ENCODE peak calls at places on chromosomes 11 and 22, in ten cellular contexts. F, G, U, W, H, A, V, D, Q and R are unnamed samples.

GRCh38 chr11:11449327-11449726 is 96.3 kb upstream of the CSNK2A3 start:
- DNase-seq in H (no peak), F (no peak), U (no peak), V (no peak), D (no peak), W (no peak), G (no peak), A (no peak), Q (no peak), R (peak; percentile 59)

GRCh38 chr11:40435344-40435743 is 1024.1 kb downstream of the LRRC4C start:
- DNase-seq in U (no peak), H (no peak), W (no peak), G (no peak), V (no peak), F (no peak), D (no peak), A (no peak), Q (no peak), R (no peak)

GRCh38 chr11:34343153-34343552 is 14.7 kb downstream of the ABTB2 start:
- DNase-seq in F (no peak), U (no peak), A (no peak), H (peak; percentile 46), W (no peak), G (no peak), D (no peak), Q (no peak), V (no peak), R (no peak)

GRCh38 chr22:47111626-47112373 is 349.4 kb downstream of the TBC1D22A start:
- DNase-seq in D (no peak), Q (no peak), V (no peak), G (no peak), W (no peak), U (no peak), F (no peak), H (no peak), A (peak; percentile 59), R (no peak)

GRCh38 chr11:95108671-95109551 is 19.3 kb downstream of the ENDOD1 start:
- DNase-seq in F (no peak), V (no peak), H (no peak), Q (no peak), G (no peak), D (no peak), A (no peak), U (no peak), W (peak; percentile 12), R (no peak)

GRCh38 chr22:50076646-50077624 is 8.3 kb downstream of the MLC1 start:
- DNase-seq in U (no peak), A (no peak), W (no peak), Q (no peak), H (no peak), F (no peak), D (no peak), G (no peak), V (no peak), R (peak; percentile 49)

GRCh38 chr11:31646206-31646605 is 136.6 kb downstream of the ELP4 start:
- DNase-seq in U (no peak), G (no peak), D (no peak), Q (no peak), V (no peak), W (no peak), A (no peak), F (no peak), H (peak; percentile 23), R (no peak)

GRCh38 chr11:127873478-127873877 is 713.9 kb downstream of the ETS1 start:
- DNase-seq in U (no peak), F (no peak), H (no peak), V (no peak), W (no peak), G (no peak), D (no peak), Q (no peak), A (no peak), R (no peak)

GRCh38 chr11:133503776-133504175 is 28.5 kb downstream of the OPCML start:
- DNase-seq in U (no peak), Q (no peak), A (no peak), G (no peak), F (no peak), W (no peak), V (no peak), H (no peak), D (no peak), R (no peak)

GRCh38 chr11:19817265-19817851 is 104.7 kb downstream of the NAV2 start:
- DNase-seq in Q (no peak), W (no peak), F (peak; percentile 60), H (no peak), A (no peak), G (no peak), U (no peak), D (no peak), V (no peak), R (no peak)

GRCh38 chr11:66082936-66083698 is 13.0 kb downstream of the PACS1 start:
- DNase-seq in Q (peak; percentile 72), H (no peak), D (no peak), V (no peak), F (no peak), A (no peak), W (peak; percentile 23), U (no peak), G (no peak), R (no peak)

GRCh38 chr11:6320411-6321207 is at the start of gene CAVIN3:
- DNase-seq in F (peak; percentile 70), U (peak; percentile 92), Q (peak; percentile 79), H (peak; percentile 51), G (peak; percentile 94), W (peak; percentile 88), V (peak; percentile 82), D (peak; percentile 94), A (peak; percentile 89), R (peak; percentile 70)
- TF ChIP-seq POLR2A in F (no peak), U (no peak), Q (peak; percentile 81), H (peak; percentile 57), G (peak; percentile 68), W (peak; percentile 59), V (no peak), D (peak; percentile 61), A (peak; percentile 39), R (no peak)

DNA sequence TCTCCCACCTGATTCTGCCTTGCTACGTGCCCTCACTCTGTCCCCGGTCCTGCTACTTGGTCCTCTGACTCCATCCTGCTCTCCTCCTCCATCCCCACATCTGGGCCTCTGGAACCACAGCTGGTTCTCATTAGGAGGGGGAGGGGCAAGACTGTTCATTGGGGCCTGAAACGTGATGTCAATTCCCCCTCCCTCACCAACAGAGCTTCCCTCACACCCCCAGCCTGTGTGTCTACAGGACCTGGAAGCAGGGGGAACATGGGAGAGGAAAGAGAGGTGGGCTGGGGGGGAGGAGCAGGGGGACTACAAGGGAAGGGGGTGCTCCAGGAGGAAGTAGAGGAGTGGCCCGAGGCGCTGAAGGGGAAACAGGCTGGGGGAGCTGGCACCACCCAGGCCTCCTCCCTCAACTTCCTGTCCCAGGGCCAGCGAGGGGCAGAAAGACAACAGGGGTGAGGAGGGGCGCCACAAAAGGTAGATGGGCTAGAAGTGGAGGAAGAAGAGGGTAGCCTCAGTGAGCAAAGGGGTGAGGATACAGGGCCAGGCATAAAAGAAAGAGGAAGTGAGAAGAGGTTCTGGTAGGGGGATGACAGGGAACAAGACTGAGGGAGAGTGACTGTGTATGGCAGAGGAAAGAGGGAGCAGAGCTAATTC is 8.9 kb downstream of the DCHS1 start:
- DNase-seq in A (peak; percentile 88), Q (no peak), G (peak; percentile 79), D (peak; percentile 84), W (peak; percentile 25), H (no peak), U (no peak), V (no peak), F (no peak), R (no peak)
- TF ChIP-seq POLR2A in A (no peak), Q (no peak), G (no peak), D (no peak), W (no peak), H (no peak), U (no peak), V (no peak), F (no peak), R (no peak)

GRCh38 chr11:111917788-111918187 is 925 bp upstream of the C11orf52 start:
- DNase-seq in Q (no peak), A (no peak), W (no peak), F (no peak), V (no peak), D (no peak), G (no peak), H (no peak), U (no peak), R (no peak)

GRCh38 chr11:111916768-111917167 is 1.9 kb upstream of the C11orf52 start:
- DNase-seq in V (no peak), D (no peak), W (no peak), Q (no peak), G (no peak), H (no peak), U (no peak), A (no peak), F (no peak), R (no peak)

GRCh38 chr11:111917312-111917711 is 1.4 kb upstream of the C11orf52 start:
- DNase-seq in Q (no peak), W (no peak), G (no peak), H (no peak), U (no peak), V (no peak), F (no peak), D (no peak), A (no peak), R (no peak)

GRCh38 chr11:111920908-111921307 is 2.2 kb downstream of the C11orf52 start:
- DNase-seq in Q (no peak), F (no peak), V (no peak), W (no peak), G (no peak), D (no peak), U (no peak), A (no peak), H (no peak), R (no peak)

DNA sequence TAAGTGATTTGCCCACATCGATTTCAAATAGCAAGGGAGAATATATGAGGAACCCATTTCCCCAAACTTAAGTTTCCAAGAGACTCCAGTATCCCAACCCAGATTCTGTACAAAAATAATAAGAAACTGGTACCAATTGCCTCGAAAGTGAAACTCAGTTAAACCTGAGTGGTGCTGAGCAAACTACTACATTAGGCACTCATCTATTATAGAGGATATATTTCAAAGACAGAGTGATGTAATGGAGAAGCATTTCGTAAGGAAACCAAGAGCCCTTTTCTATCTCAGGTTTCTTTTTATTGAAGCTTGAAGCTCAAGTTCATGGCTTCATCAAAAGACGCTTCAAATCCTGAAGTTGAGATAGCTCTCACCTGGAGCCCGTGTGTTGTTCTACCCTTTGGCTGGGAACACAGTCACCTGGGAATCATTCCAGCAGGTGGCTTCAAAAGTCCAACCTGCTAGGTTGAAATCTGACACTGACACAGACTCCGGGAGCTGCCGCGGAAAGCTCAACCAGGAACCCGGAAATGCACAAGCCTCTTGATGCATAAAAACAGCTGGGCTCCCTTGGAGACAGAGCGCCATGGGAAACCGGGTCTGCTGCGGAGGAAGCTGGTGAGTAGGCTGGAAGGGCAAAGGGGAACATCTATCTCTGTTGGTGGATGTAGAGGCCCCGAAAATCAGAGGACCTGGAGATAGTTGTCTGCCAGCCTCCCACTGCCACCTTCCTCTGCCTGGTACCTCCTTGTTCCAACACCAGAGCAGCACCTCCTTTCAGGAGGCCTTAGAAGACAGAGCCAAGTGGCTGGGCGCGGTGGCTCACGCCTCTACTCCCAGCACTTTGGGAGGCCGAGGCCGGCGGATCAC is at the start of gene C11orf52:
- DNase-seq in A (no peak), U (no peak), D (no peak), V (no peak), Q (peak; percentile 96), F (peak; percentile 89), H (no peak), W (no peak), G (no peak), R (peak; percentile 82)
- TF ChIP-seq POLR2A in A (no peak), U (no peak), D (no peak), V (no peak), Q (peak; percentile 88), F (peak; percentile 43), H (no peak), W (no peak), G (no peak), R (peak; percentile 61)

GRCh38 chr11:2376751-2377451 is at the start of gene CD81:
- DNase-seq in A (peak; percentile 50), G (peak; percentile 85), U (no peak), F (peak; percentile 53), W (peak; percentile 33), Q (no peak), D (no peak), V (peak; percentile 69), H (peak; percentile 41), R (peak; percentile 54)
- TF ChIP-seq POLR2A in A (peak; percentile 28), G (peak; percentile 58), U (no peak), F (no peak), W (peak; percentile 41), Q (no peak), D (no peak), V (no peak), H (peak; percentile 89), R (peak; percentile 47)